ENCODE peak calls at places on chromosomes 4 and X, in six cellular contexts. R is OCI-LY7, K is cardiac muscle cell, Y is A549, Z is heart left ventricle, X is psoas muscle. B is an unnamed sample.
A peak's percentile ranks its signal among the peaks of the same experiment; 100 is the strongest.

GRCh38 chr4:15714616-15715015 is 11.8 kb downstream of the BST1 start:
- DNase-seq in R (no peak), K (peak; percentile 65), Y (no peak), Z (peak; percentile 52), X (no peak), B (no peak)

GRCh38 chr4:165635951-165636350 is 237.1 kb upstream of the TLL1 start:
- DNase-seq in R (no peak), K (no peak), Y (no peak), Z (no peak), X (no peak), B (no peak)

GRCh38 chr4:83851261-83852084 is 315.6 kb downstream of the GPAT3 start:
- DNase-seq in R (no peak), K (no peak), Y (peak; percentile 58), Z (no peak), X (no peak), B (no peak)

GRCh38 chrX:13373027-13373806 is 53.4 kb upstream of the ATXN3L start:
- DNase-seq in R (no peak), K (no peak), Y (no peak), Z (no peak), X (no peak), B (no peak)

GRCh38 chr4:156545003-156545785 is 426.4 kb downstream of the PDGFC start:
- DNase-seq in R (no peak), K (peak; percentile 51), Y (no peak), Z (no peak), X (no peak), B (no peak)

GRCh38 chr4:37822220-37822619 is 4.3 kb upstream of the PGM2 start:
- DNase-seq in R (no peak), K (peak; percentile 39), Y (no peak), Z (no peak), X (no peak), B (no peak)

GRCh38 chrX:149512225-149512885 is 7.2 kb upstream of the IDS start:
- DNase-seq in R (peak; percentile 55), K (peak; percentile 61), Y (peak; percentile 56), Z (peak; percentile 53), X (peak; percentile 25), B (no peak)

GRCh38 chrX:130443883-130444282 is 42.1 kb downstream of the RBMX2 start:
- DNase-seq in R (no peak), K (no peak), Y (no peak), Z (no peak), X (no peak), B (no peak)

GRCh38 chr4:66606908-66607307 is 936.6 kb upstream of the EPHA5 start:
- DNase-seq in R (no peak), K (no peak), Y (no peak), Z (no peak), X (no peak), B (no peak)

GRCh38 chr4:8867624-8868320 is 3.9 kb downstream of the HMX1 start:
- DNase-seq in R (no peak), K (no peak), Y (no peak), Z (no peak), X (no peak), B (no peak)
- H3K4me1 ChIP-seq in R (no peaks in the 10 kb centered on the region), K (no peaks in the 10 kb centered on the region), Y (peaks cover 3% of the 10 kb centered on the region), Z (no peaks in the 10 kb centered on the region), X (no peaks in the 10 kb centered on the region), B (peaks cover 11% of the 10 kb centered on the region)

GRCh38 chr4:182449960-182450359 is 206.8 kb downstream of the TENM3 start:
- DNase-seq in R (no peak), K (no peak), Y (no peak), Z (no peak), X (no peak), B (no peak)
- H3K4me3 ChIP-seq in R (no peak overlapping the region), K (peak overlapping the region; percentile 91), Y (peak overlapping the region; percentile 53), Z (peak overlapping the region; percentile 24), X (peak overlapping the region; percentile 82), B (peak overlapping the region; percentile 69)

GRCh38 chrX:40663880-40664630 is 16.7 kb upstream of the CXorf38 start:
- DNase-seq in R (no peak), K (peak; percentile 44), Y (peak; percentile 39), Z (peak; percentile 26), X (no peak), B (no peak)
- H3K27ac ChIP-seq in R (no peak overlapping the region), K (no peak overlapping the region), Y (no peak overlapping the region), Z (no peak overlapping the region), X (no peak overlapping the region), B (no peak overlapping the region)

DNA sequence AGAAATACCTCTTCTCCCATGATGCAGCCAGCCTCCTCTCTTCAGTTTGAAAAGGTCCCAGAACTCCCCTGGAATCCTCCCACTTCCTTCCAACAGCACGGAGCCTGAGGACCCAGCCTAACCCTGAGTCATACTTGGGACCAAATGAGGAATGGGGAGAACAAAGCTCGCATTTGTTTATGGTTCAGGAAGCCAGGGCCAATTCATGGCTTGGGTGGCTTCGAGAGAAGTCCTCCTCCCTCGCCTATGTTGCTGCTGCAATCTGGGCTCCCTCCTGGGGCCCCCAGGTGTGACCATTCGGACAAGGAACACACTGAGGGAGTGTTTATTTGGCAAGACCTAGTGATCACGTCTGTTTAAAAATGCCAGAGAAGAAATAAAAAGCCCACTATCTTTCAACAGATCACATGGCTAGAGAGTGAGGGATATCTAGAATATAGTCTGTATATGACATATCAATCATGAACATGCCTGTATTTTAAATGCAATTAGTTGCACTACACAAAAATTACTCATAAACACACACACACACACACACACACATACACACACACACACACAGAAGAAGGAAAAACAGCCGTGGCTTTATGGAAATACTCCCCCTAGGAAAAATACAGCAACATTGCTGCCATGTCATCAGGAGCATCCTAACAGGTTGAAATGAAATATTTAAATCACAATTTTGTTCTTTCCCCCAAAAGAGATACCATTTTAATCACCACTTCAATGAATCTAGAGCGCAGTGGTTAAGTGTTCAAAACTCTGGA is 155.7 kb upstream of the MAP3K15 start:
- DNase-seq in R (no peak), K (peak; percentile 80), Y (peak; percentile 87), Z (peak; percentile 42), X (no peak), B (peak; percentile 18)
- H3K4me1 ChIP-seq in R (no peaks in the 10 kb centered on the region), K (no peaks in the 10 kb centered on the region), Y (peaks cover 72% of the 10 kb centered on the region), Z (no peaks in the 10 kb centered on the region), X (no peaks in the 10 kb centered on the region), B (peaks cover 37% of the 10 kb centered on the region)

B was measured in heart right ventricle.